ENCODE peak calls at places on chromosomes 16 and 17, in ten cellular contexts. One of them, this sample, is unnamed.

GRCh38 chr16:67926181-67926742 is 5.4 kb downstream of the CTRL start:
- DNase-seq in Panc1: no peak
- DNase-seq in HCT116: no peak
- DNase-seq in endothelial cell of umbilical vein: peak; percentile 79
- DNase-seq in K562: no peak
- DNase-seq in SK-N-SH: no peak
- DNase-seq in GM23338: peak; percentile 74
- DNase-seq in spleen: peak; percentile 77
- DNase-seq in breast epithelium: peak; percentile 71
- DNase-seq in H1: no peak
- DNase-seq in this sample: peak; percentile 63

GRCh38 chr16:85173077-85173980 is 61.1 kb upstream of the CIBAR2 start:
- DNase-seq in GM23338: no peak
- DNase-seq in breast epithelium: no peak
- DNase-seq in K562: peak; percentile 78
- DNase-seq in H1: no peak
- DNase-seq in endothelial cell of umbilical vein: peak; percentile 87
- DNase-seq in SK-N-SH: peak; percentile 87
- DNase-seq in spleen: no peak
- DNase-seq in HCT116: peak; percentile 34
- DNase-seq in Panc1: peak; percentile 25
- DNase-seq in this sample: no peak

GRCh38 chr17:83170571-83171260 is 91.3 kb downstream of the METRNL start:
- DNase-seq in GM23338: no peak
- DNase-seq in K562: no peak
- DNase-seq in endothelial cell of umbilical vein: no peak
- DNase-seq in breast epithelium: peak; percentile 9
- DNase-seq in H1: no peak
- DNase-seq in Panc1: no peak
- DNase-seq in HCT116: no peak
- DNase-seq in spleen: no peak
- DNase-seq in SK-N-SH: peak; percentile 20
- DNase-seq in this sample: no peak

GRCh38 chr16:3256876-3257465 is 538 bp upstream of the MEFV start:
- DNase-seq in breast epithelium: no peak
- DNase-seq in H1: no peak
- DNase-seq in GM23338: no peak
- DNase-seq in Panc1: no peak
- DNase-seq in spleen: no peak
- DNase-seq in HCT116: no peak
- DNase-seq in SK-N-SH: no peak
- DNase-seq in endothelial cell of umbilical vein: no peak
- DNase-seq in K562: no peak
- DNase-seq in this sample: no peak

GRCh38 chr16:85077576-85078125 is 34.6 kb downstream of the CIBAR2 start:
- DNase-seq in K562: no peak
- DNase-seq in GM23338: no peak
- DNase-seq in Panc1: no peak
- DNase-seq in HCT116: no peak
- DNase-seq in H1: no peak
- DNase-seq in spleen: no peak
- DNase-seq in endothelial cell of umbilical vein: no peak
- DNase-seq in breast epithelium: no peak
- DNase-seq in SK-N-SH: no peak
- DNase-seq in this sample: no peak

GRCh38 chr17:17055286-17056166 is 13.3 kb downstream of the MPRIP start:
- DNase-seq in endothelial cell of umbilical vein: peak; percentile 32
- DNase-seq in Panc1: no peak
- DNase-seq in breast epithelium: peak; percentile 49
- DNase-seq in spleen: peak; percentile 70
- DNase-seq in K562: no peak
- DNase-seq in H1: no peak
- DNase-seq in HCT116: no peak
- DNase-seq in SK-N-SH: no peak
- DNase-seq in GM23338: peak; percentile 30
- DNase-seq in this sample: peak; percentile 28

GRCh38 chr17:12591336-12591735 is 74.4 kb upstream of the MYOCD start:
- DNase-seq in GM23338: peak; percentile 20
- DNase-seq in K562: no peak
- DNase-seq in SK-N-SH: no peak
- DNase-seq in H1: no peak
- DNase-seq in Panc1: no peak
- DNase-seq in endothelial cell of umbilical vein: no peak
- DNase-seq in spleen: no peak
- DNase-seq in HCT116: no peak
- DNase-seq in breast epithelium: no peak
- DNase-seq in this sample: no peak

GRCh38 chr16:68665501-68665900 is 20.4 kb downstream of the CDH3 start:
- DNase-seq in GM23338: no peak
- DNase-seq in spleen: no peak
- DNase-seq in Panc1: no peak
- DNase-seq in H1: no peak
- DNase-seq in K562: no peak
- DNase-seq in endothelial cell of umbilical vein: no peak
- DNase-seq in breast epithelium: no peak
- DNase-seq in HCT116: peak; percentile 92
- DNase-seq in SK-N-SH: no peak
- DNase-seq in this sample: no peak

GRCh38 chr16:11084484-11085024 is 140.2 kb downstream of the CLEC16A start:
- DNase-seq in SK-N-SH: no peak
- DNase-seq in spleen: no peak
- DNase-seq in breast epithelium: no peak
- DNase-seq in endothelial cell of umbilical vein: no peak
- DNase-seq in HCT116: peak; percentile 58
- DNase-seq in H1: no peak
- DNase-seq in GM23338: no peak
- DNase-seq in K562: peak; percentile 49
- DNase-seq in Panc1: no peak
- DNase-seq in this sample: no peak

GRCh38 chr16:49337814-49338350 is 35.7 kb upstream of the C16orf78 start:
- DNase-seq in Panc1: no peak
- DNase-seq in H1: peak; percentile 37
- DNase-seq in SK-N-SH: no peak
- DNase-seq in endothelial cell of umbilical vein: no peak
- DNase-seq in breast epithelium: no peak
- DNase-seq in GM23338: no peak
- DNase-seq in K562: no peak
- DNase-seq in HCT116: no peak
- DNase-seq in spleen: no peak
- DNase-seq in this sample: peak; percentile 19

GRCh38 chr16:2966803-2967184 is 2.4 kb upstream of the PAQR4 start:
- DNase-seq in endothelial cell of umbilical vein: no peak
- DNase-seq in breast epithelium: no peak
- DNase-seq in spleen: peak; percentile 85
- DNase-seq in GM23338: peak; percentile 70
- DNase-seq in K562: no peak
- DNase-seq in H1: peak; percentile 56
- DNase-seq in SK-N-SH: no peak
- DNase-seq in HCT116: no peak
- DNase-seq in Panc1: no peak
- DNase-seq in this sample: peak; percentile 55

GRCh38 chr16:47492428-47493357 is 31.6 kb downstream of the PHKB start:
- DNase-seq in endothelial cell of umbilical vein: no peak
- DNase-seq in HCT116: no peak
- DNase-seq in breast epithelium: no peak
- DNase-seq in spleen: peak; percentile 83
- DNase-seq in GM23338: peak; percentile 21
- DNase-seq in Panc1: no peak
- DNase-seq in K562: peak; percentile 59
- DNase-seq in H1: no peak
- DNase-seq in SK-N-SH: no peak
- DNase-seq in this sample: peak; percentile 47

GRCh38 chr16:54289242-54290051 is 2.9 kb upstream of the IRX3 start:
- DNase-seq in HCT116: no peak
- DNase-seq in GM23338: peak; percentile 86
- DNase-seq in endothelial cell of umbilical vein: no peak
- DNase-seq in H1: peak; percentile 76
- DNase-seq in spleen: peak; percentile 56
- DNase-seq in K562: no peak
- DNase-seq in breast epithelium: no peak
- DNase-seq in SK-N-SH: no peak
- DNase-seq in Panc1: no peak
- DNase-seq in this sample: no peak

GRCh38 chr17:78174870-78175642 is 6.7 kb downstream of the SYNGR2 start:
- DNase-seq in spleen: no peak
- DNase-seq in K562: no peak
- DNase-seq in Panc1: no peak
- DNase-seq in HCT116: no peak
- DNase-seq in endothelial cell of umbilical vein: no peak
- DNase-seq in SK-N-SH: no peak
- DNase-seq in H1: peak; percentile 68
- DNase-seq in GM23338: peak; percentile 83
- DNase-seq in breast epithelium: no peak
- DNase-seq in this sample: peak; percentile 62

GRCh38 chr17:58121925-58122324 is 26.3 kb upstream of the OR4D1 start:
- DNase-seq in spleen: no peak
- DNase-seq in Panc1: no peak
- DNase-seq in SK-N-SH: peak; percentile 58
- DNase-seq in H1: no peak
- DNase-seq in breast epithelium: no peak
- DNase-seq in endothelial cell of umbilical vein: no peak
- DNase-seq in HCT116: peak; percentile 59
- DNase-seq in GM23338: peak; percentile 69
- DNase-seq in K562: peak; percentile 22
- DNase-seq in this sample: no peak
- TF ChIP-seq CTCF in spleen: peak; percentile 46
- TF ChIP-seq CTCF in Panc1: peak; percentile 71
- TF ChIP-seq CTCF in SK-N-SH: peak; percentile 48
- TF ChIP-seq CTCF in H1: peak; percentile 57
- TF ChIP-seq CTCF in breast epithelium: no peak
- TF ChIP-seq CTCF in endothelial cell of umbilical vein: no peak
- TF ChIP-seq CTCF in HCT116: peak; percentile 73
- TF ChIP-seq CTCF in GM23338: peak; percentile 63
- TF ChIP-seq CTCF in K562: peak; percentile 94
- TF ChIP-seq CTCF in this sample: no peak

DNA sequence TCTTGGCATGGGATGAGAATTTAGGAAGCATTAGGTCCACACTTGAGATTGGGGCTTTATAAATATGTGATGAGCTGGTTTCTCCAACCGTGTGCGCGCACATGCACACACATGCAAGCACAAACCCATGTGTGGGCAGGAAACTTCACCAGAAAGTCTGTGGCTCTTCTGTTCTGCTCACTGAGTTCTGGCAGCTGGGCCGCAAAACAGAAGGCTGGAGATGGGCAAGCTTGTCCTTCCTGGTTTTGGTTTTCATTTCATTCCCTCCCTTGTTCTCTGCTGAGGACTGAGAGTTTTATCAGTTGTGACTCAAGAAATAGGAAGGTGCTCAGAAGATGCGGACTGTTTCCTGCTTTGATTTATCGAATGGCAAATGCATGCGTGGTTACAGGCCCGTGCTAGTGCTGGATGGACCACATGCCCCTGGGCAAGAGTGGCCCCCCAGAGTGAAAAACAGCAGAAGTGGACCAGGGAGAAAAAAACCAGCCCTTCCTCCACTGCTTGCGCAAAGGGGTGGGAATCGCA is 14.1 kb downstream of the MAP3K14 start:
- DNase-seq in breast epithelium: no peak
- DNase-seq in HCT116: no peak
- DNase-seq in H1: no peak
- DNase-seq in SK-N-SH: no peak
- DNase-seq in spleen: peak; percentile 82
- DNase-seq in Panc1: no peak
- DNase-seq in GM23338: peak; percentile 7
- DNase-seq in endothelial cell of umbilical vein: no peak
- DNase-seq in K562: no peak
- DNase-seq in this sample: no peak
- TF ChIP-seq POLR2AphosphoS5 in breast epithelium: no peak
- TF ChIP-seq POLR2AphosphoS5 in HCT116: no peak
- TF ChIP-seq POLR2AphosphoS5 in H1: no peak
- TF ChIP-seq POLR2AphosphoS5 in SK-N-SH: no peak
- TF ChIP-seq POLR2AphosphoS5 in spleen: no peak
- TF ChIP-seq POLR2AphosphoS5 in Panc1: no peak
- TF ChIP-seq POLR2AphosphoS5 in GM23338: no peak
- TF ChIP-seq POLR2AphosphoS5 in endothelial cell of umbilical vein: no peak
- TF ChIP-seq POLR2AphosphoS5 in K562: no peak
- TF ChIP-seq POLR2AphosphoS5 in this sample: no peak

DNA sequence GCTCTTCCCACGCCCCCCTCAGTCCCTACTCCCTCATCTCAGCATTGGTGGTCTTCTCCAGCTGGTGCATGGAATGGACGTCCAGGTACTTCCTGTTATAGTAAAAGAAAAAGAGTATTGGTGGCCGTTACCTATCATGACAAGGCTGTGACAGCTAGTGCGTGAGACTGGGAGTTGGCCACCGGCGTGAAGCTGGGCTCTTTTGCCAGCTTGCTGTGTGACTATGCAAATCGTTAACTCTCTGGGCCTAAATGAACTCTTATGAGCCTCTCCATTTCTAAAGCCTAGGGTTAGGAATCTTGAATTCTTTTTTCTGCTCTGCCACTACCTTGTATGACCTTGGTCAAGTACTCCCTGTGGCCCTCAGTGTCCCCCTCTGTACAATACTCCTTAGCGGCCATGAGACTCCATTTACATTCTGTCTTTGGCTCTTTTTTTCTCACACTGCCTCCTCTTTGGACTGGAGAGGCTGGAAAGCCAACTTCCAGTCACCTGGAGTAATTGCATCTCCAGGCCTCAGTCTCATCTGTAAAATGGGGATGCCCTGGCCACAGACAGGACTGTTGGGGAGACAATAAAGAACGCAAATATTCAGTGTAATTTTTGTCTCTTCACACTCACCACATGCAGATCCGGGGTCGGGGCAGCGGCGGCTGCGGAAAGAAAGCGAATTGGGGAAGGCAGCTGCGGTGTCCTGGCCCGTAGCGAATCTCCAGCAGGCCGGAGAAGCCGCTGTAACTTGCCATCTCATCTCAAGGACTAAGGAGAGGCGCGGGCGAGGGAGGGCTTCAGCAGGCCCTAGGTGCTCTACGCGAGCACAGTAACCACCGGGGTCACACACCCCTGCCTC is 1.1 kb downstream of the CFAP119 start:
- DNase-seq in HCT116: no peak
- DNase-seq in breast epithelium: no peak
- DNase-seq in K562: no peak
- DNase-seq in GM23338: no peak
- DNase-seq in endothelial cell of umbilical vein: no peak
- DNase-seq in H1: no peak
- DNase-seq in Panc1: no peak
- DNase-seq in spleen: no peak
- DNase-seq in SK-N-SH: no peak
- DNase-seq in this sample: no peak
- H3K4me1 ChIP-seq in HCT116: peaks cover 14% of the 10 kb centered on the region
- H3K4me1 ChIP-seq in breast epithelium: peaks cover 19% of the 10 kb centered on the region
- H3K4me1 ChIP-seq in K562: peaks cover 40% of the 10 kb centered on the region
- H3K4me1 ChIP-seq in GM23338: peaks cover 6% of the 10 kb centered on the region
- H3K4me1 ChIP-seq in endothelial cell of umbilical vein: peaks cover 15% of the 10 kb centered on the region
- H3K4me1 ChIP-seq in H1: peaks cover 5% of the 10 kb centered on the region
- H3K4me1 ChIP-seq in Panc1: peaks cover 25% of the 10 kb centered on the region
- H3K4me1 ChIP-seq in spleen: peaks cover 60% of the 10 kb centered on the region
- H3K4me1 ChIP-seq in SK-N-SH: peaks cover 26% of the 10 kb centered on the region
- H3K4me1 ChIP-seq in this sample: peaks cover 42% of the 10 kb centered on the region

DNA sequence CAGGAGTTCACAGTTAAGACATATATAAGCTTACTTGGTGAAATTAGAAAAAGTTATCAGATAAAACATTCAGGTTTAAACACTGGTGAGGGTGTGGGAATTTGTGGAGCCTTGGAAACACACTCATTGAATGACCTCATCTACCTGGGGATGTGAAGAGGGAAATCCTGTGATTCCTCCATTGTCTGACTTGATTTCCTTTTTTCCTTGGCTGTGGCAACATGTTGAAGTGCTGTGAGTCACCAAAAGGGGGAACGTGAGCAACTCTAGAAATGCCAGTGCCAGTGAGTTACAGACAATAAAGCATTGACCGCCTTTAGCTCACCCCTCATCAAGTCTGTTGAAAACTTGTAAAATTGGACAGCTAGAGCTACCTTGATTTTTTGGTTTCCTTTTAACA is 1.8 kb downstream of the HMOX2 start:
- DNase-seq in K562: no peak
- DNase-seq in HCT116: peak; percentile 45
- DNase-seq in spleen: no peak
- DNase-seq in SK-N-SH: peak; percentile 31
- DNase-seq in breast epithelium: no peak
- DNase-seq in endothelial cell of umbilical vein: peak; percentile 95
- DNase-seq in Panc1: no peak
- DNase-seq in H1: no peak
- DNase-seq in GM23338: peak; percentile 64
- DNase-seq in this sample: no peak
- TF ChIP-seq CTCF in K562: peak; percentile 12
- TF ChIP-seq CTCF in HCT116: peak; percentile 12
- TF ChIP-seq CTCF in spleen: peak; percentile 20
- TF ChIP-seq CTCF in SK-N-SH: peak; percentile 40
- TF ChIP-seq CTCF in breast epithelium: no peak
- TF ChIP-seq CTCF in endothelial cell of umbilical vein: peak; percentile 48
- TF ChIP-seq CTCF in Panc1: no peak
- TF ChIP-seq CTCF in H1: peak; percentile 53
- TF ChIP-seq CTCF in GM23338: peak; percentile 32
- TF ChIP-seq CTCF in this sample: no peak

This sample was measured in stomach.